ENCODE peak calls at places on chromosomes 16 and 17, in six cellular contexts. F is anterior cingulate cortex, I is SW480, R is NCI-H1048, G is amygdala, U is NCI-H1105 treated with DMSO at 0.1 percent for 48 hours. O is an unnamed sample.

GRCh38 chr16:4330277-4330882 is 14.5 kb downstream of the GLIS2 start:
- DNase-seq in U (no peak), G (peak), F (peak), R (no peak), I (no peak), O (peak)

GRCh38 chr16:30068333-30068732 is 2.8 kb downstream of the ALDOA start:
- DNase-seq in I (no peak), F (no peak), U (no peak), G (no peak), R (no peak), O (no peak)

GRCh38 chr16:49700222-49700927 is 155.5 kb downstream of the ZNF423 start:
- DNase-seq in R (no peak), F (no peak), I (no peak), U (no peak), G (no peak), O (peak)

GRCh38 chr17:13118311-13118710 is 100.5 kb upstream of the ELAC2 start:
- DNase-seq in G (no peak), U (no peak), I (no peak), F (no peak), R (no peak), O (no peak)

GRCh38 chr17:41058741-41059140 is 1.2 kb downstream of the KRTAP2-3 start:
- DNase-seq in G (no peak), I (no peak), U (no peak), R (no peak), F (no peak), O (no peak)

GRCh38 chr16:19235478-19235877 is 50.1 kb upstream of the CLEC19A start:
- DNase-seq in R (no peak), U (no peak), G (no peak), I (no peak), F (no peak), O (no peak)

GRCh38 chr17:68328676-68329075 is 37.4 kb downstream of the ARSG start:
- DNase-seq in U (no peak), I (no peak), R (no peak), G (no peak), F (no peak), O (no peak)

GRCh38 chr17:73522107-73522506 is 122.1 kb downstream of the SDK2 start:
- DNase-seq in F (no peak), R (no peak), U (no peak), I (no peak), G (no peak), O (no peak)

GRCh38 chr16:84514874-84515835 is 10.7 kb upstream of the MEAK7 start:
- DNase-seq in R (no peak), F (no peak), G (no peak), I (no peak), U (no peak), O (no peak)

GRCh38 chr17:13134106-13134505 is 116.3 kb upstream of the ELAC2 start:
- DNase-seq in U (no peak), R (no peak), F (no peak), G (no peak), I (no peak), O (no peak)

GRCh38 chr17:41773190-41773588 is 13.3 kb downstream of the JUP start:
- DNase-seq in U (no peak), F (no peak), G (no peak), R (no peak), I (peak), O (peak)

GRCh38 chr16:68902376-68903345 is 59.3 kb downstream of the TANGO6 start:
- DNase-seq in F (no peak), R (no peak), U (peak), I (peak), G (peak), O (peak)

GRCh38 chr17:15112881-15113617 is 152.1 kb downstream of the PMP22 start:
- DNase-seq in I (peak), G (no peak), R (no peak), F (no peak), U (no peak), O (peak)

GRCh38 chr17:77778636-77779524 is 179.6 kb upstream of the TNRC6C start:
- DNase-seq in F (peak), G (peak), R (no peak), I (no peak), U (peak), O (peak)

GRCh38 chr16:71467810-71468209 is 5.8 kb upstream of the ZNF23 start:
- DNase-seq in G (no peak), F (no peak), R (no peak), U (no peak), I (no peak), O (no peak)

GRCh38 chr16:68927016-68927415 is 83.7 kb downstream of the TANGO6 start:
- DNase-seq in U (no peak), I (no peak), G (no peak), R (no peak), F (no peak), O (no peak)

GRCh38 chr16:75591001-75591852 is 25.0 kb downstream of the GABARAPL2 start:
- DNase-seq in R (no peak), F (no peak), G (no peak), I (no peak), U (no peak), O (peak)

GRCh38 chr16:23131841-23132576 is 17.2 kb downstream of the USP31 start:
- DNase-seq in G (no peak), U (no peak), F (no peak), R (no peak), I (no peak), O (peak)

GRCh38 chr16:23064642-23065041 is 84.6 kb downstream of the USP31 start:
- DNase-seq in I (no peak), F (no peak), G (no peak), R (no peak), U (no peak), O (no peak)

GRCh38 chr16:88088161-88088581 is 136.9 kb downstream of the BANP start:
- DNase-seq in F (no peak), G (no peak), U (no peak), I (no peak), R (no peak), O (no peak)

GRCh38 chr17:82238562-82239201 is 9.8 kb downstream of the SLC16A3 start:
- DNase-seq in I (peak), G (no peak), U (no peak), F (peak), R (no peak), O (peak)

GRCh38 chr17:6596941-6597340 is 40.6 kb upstream of the PITPNM3 start:
- DNase-seq in U (no peak), R (no peak), G (no peak), I (no peak), F (no peak), O (no peak)

GRCh38 chr17:19369846-19370492 is 7.4 kb upstream of the B9D1 start:
- DNase-seq in U (no peak), F (no peak), R (no peak), I (no peak), G (no peak), O (no peak)

GRCh38 chr16:62240722-62241121 is 204.5 kb upstream of the CDH8 start:
- DNase-seq in G (no peak), U (no peak), F (no peak), R (no peak), I (no peak), O (no peak)

GRCh38 chr16:5516115-5516514 is 418.5 kb upstream of the EEF2KMT start:
- DNase-seq in G (no peak), R (no peak), I (no peak), U (no peak), F (no peak), O (no peak)

GRCh38 chr17:16938031-16938430 is 33.9 kb downstream of the TNFRSF13B start:
- DNase-seq in R (no peak), U (no peak), I (no peak), G (no peak), F (no peak), O (no peak)

GRCh38 chr16:78028018-78028417 is 5.7 kb downstream of the CLEC3A start:
- DNase-seq in F (no peak), G (no peak), U (no peak), I (no peak), R (no peak), O (no peak)

GRCh38 chr17:28661635-28662526 is at the start of the genes SDF2 and SUPT6H:
- DNase-seq in G (peak), F (peak), I (peak), R (peak), U (peak), O (peak)

GRCh38 chr17:57107498-57108101 is 22.6 kb downstream of the AKAP1 start:
- DNase-seq in I (peak), G (no peak), R (no peak), F (no peak), U (no peak), O (peak)

GRCh38 chr17:7141824-7142223 is 27.2 kb upstream of the ASGR2 start:
- DNase-seq in F (no peak), G (no peak), I (no peak), R (no peak), U (no peak), O (no peak)

GRCh38 chr17:48374650-48375230 is 55.3 kb downstream of the SKAP1 start:
- DNase-seq in R (no peak), G (no peak), I (peak), F (no peak), U (no peak), O (peak)

GRCh38 chr16:59249049-59249448 is 514.9 kb upstream of the GOT2 start:
- DNase-seq in F (no peak), R (no peak), G (no peak), U (no peak), I (no peak), O (no peak)

GRCh38 chr16:14365200-14365851 is 264.7 kb downstream of the PARN start:
- DNase-seq in F (no peak), I (no peak), R (no peak), G (no peak), U (no peak), O (no peak)

GRCh38 chr16:4316732-4317461 is 1.0 kb downstream of the GLIS2 start:
- DNase-seq in G (no peak), I (peak), F (peak), R (no peak), U (peak), O (peak)

GRCh38 chr16:70481929-70482536 is 27.6 kb downstream of the FCSK start:
- DNase-seq in I (no peak), G (no peak), F (no peak), U (no peak), R (no peak), O (no peak)

GRCh38 chr17:66461343-66461995 is 159.1 kb downstream of the PRKCA start:
- DNase-seq in R (no peak), I (no peak), F (no peak), G (no peak), U (no peak), O (no peak)